ENCODE peak calls at places on chromosomes 2 and 18, in five cellular contexts. T is A549, Q is HFF-Myc, V is lower lobe of right lung, I is fibroblast of pulmonary artery. S is an unnamed sample.

GRCh38 chr18:62832282-62832681 is 116.9 kb downstream of the PHLPP1 start:
- DNase-seq in T (no peak), I (no peak), Q (no peak), V (no peak), S (no peak)

GRCh38 chr18:76643996-76644395 is 149.0 kb upstream of the ZNF516 start:
- DNase-seq in T (no peak), Q (no peak), V (no peak), I (no peak), S (no peak)

GRCh38 chr18:5110288-5110687 is 86.8 kb downstream of the AKAIN1 start:
- DNase-seq in V (no peak), T (no peak), Q (no peak), I (no peak), S (no peak)

GRCh38 chr2:173999272-173999671 is 34.1 kb upstream of the SP3 start:
- DNase-seq in V (no peak), I (no peak), Q (no peak), T (no peak), S (no peak)

GRCh38 chr2:125560855-125561254 is 1095.1 kb upstream of the GYPC start:
- DNase-seq in Q (no peak), T (no peak), V (no peak), I (no peak), S (no peak)

GRCh38 chr18:76265375-76266225 is 229.4 kb downstream of the ZNF516 start:
- DNase-seq in I (peak), T (no peak), V (peak), Q (no peak), S (no peak)

GRCh38 chr2:112342067-112342466 is 66.7 kb downstream of the ZC3H6 start:
- DNase-seq in Q (peak), V (no peak), T (no peak), I (no peak), S (no peak)

GRCh38 chr2:26767894-26768487 is 3.9 kb downstream of the SLC35F6 start:
- DNase-seq in Q (no peak), I (no peak), T (no peak), V (no peak), S (no peak)

GRCh38 chr2:203340791-203341487 is 12.7 kb downstream of the ABI2 start:
- DNase-seq in Q (no peak), I (peak), T (peak), V (no peak), S (no peak)

GRCh38 chr18:35526476-35527120 is 28.8 kb upstream of the INO80C start:
- DNase-seq in I (peak), Q (no peak), T (no peak), V (peak), S (no peak)

GRCh38 chr2:37793004-37793403 is 121.6 kb upstream of the CDC42EP3 start:
- DNase-seq in T (no peak), I (no peak), V (no peak), Q (no peak), S (no peak)
- H3K4me3 ChIP-seq in T (no peak), I (no peak), V (no peak), Q (no peak), S (no peak)

DNA sequence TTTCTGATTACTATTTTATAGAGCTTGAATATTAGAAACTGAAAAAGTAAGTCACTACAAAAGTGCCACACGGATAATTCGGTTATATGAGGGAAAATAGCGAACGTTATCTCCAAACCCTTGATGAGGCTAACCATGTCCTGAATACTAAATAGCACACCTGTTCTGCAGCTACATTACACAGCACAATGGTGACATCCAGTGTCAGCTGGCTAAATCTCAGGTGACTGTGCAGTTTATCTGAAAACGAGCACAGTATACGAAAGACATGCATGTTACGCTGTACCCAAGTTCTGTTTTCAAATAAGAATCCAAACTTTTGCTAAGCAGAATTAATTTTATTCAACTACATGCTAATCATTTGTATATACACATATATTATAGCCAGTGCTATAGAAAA is 9.0 kb downstream of the CCDC68 start:
- DNase-seq in V (no peak), Q (no peak), I (no peak), T (no peak), S (no peak)
- TF ChIP-seq CTCF in V (no peak), Q (no peak), I (no peak), T (peak), S (peak)

DNA sequence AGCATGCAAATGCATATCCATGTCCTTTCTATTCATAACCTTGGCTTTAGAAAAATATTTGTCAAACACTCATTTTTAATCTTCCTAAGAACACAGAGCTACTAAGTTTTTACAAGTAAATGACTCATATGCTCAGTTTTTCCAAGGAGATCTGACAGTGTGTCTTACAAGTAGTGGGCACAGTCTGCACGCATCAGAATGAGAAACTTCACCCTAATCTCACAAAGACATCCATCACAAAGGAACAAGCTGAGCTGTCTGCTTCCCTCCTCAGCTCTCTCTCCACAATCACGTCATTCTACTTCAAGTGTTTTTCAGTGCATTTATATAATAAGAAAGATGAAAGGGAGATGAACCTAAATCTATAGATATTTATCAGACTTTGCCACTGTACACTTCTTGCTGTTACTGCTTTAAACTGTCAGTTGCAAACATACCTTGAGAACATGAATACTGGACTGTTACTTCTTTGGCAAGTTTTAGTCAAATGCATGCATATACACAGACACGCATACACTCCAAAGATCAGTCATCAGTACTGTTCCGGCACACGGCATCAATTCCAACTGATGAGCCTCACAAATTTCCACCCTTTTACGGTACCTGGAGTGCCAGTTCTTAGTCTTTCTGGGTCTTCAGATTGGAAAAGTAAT is 75.7 kb downstream of the RBMS1 start:
- DNase-seq in T (no peak), Q (no peak), I (peak), V (no peak), S (no peak)
- H3K4me3 ChIP-seq in T (no peak), Q (no peak), I (no peak), V (no peak), S (no peak)

GRCh38 chr2:97769308-97769707 is 55.9 kb downstream of the ZAP70 start:
- DNase-seq in V (no peak), T (no peak), Q (no peak), I (no peak), S (no peak)

GRCh38 chr2:97775074-97775473 is 61.7 kb downstream of the ZAP70 start:
- DNase-seq in Q (no peak), I (no peak), V (no peak), T (no peak), S (no peak)

GRCh38 chr2:97779141-97779540 is 65.8 kb downstream of the ZAP70 start:
- DNase-seq in V (no peak), I (no peak), T (no peak), Q (no peak), S (no peak)

GRCh38 chr2:97770450-97770849 is 57.1 kb downstream of the ZAP70 start:
- DNase-seq in I (no peak), Q (no peak), V (no peak), T (no peak), S (no peak)

DNA sequence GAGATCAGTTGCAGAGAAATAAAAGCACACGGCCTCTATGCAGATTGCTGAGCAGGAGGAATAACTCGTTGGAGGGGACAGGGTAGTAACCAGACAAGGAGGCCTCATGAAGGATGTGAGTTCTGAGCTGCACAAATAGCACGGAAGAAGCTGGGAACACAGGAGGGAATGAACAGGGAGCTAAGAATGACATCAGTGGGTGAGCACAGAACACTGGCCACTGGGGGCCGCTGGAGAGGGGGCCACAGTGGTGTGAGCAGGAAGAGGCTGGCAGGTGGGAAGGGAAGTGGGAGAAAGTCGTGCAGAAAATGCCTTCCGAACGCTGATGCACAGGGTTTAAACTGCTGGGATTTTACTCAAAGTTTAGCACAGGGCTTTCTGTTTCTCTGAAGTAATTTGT is 61.0 kb downstream of the ZAP70 start:
- DNase-seq in V (no peak), Q (no peak), I (peak), T (no peak), S (no peak)
- TF ChIP-seq CTCF in V (no peak), Q (peak), I (peak), T (peak), S (no peak)

GRCh38 chr2:226153553-226153952 is 646.1 kb downstream of the IRS1 start:
- DNase-seq in T (no peak), V (no peak), I (no peak), Q (no peak), S (no peak)
- H3K4me3 ChIP-seq in T (no peak), V (no peak), I (no peak), Q (no peak), S (no peak)

DNA sequence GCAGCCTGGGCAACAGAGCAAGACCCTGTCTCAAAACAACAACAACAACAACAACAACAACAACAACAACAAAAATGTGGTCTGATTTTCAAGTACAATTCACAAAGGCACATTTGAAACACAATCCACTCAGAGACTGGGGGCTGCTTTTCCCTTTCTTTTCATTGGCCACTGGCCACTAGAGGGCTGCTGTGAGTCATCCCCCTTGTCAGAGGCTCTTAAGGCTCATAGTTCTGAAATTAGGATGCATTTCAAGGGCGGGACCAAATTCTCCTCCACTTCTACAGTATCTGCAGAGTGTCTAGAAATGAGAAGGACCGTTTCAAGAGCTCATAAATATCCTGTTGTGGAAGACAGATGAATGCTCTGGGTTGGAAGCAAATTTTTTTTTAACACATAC is 285.4 kb downstream of the NRXN1 start:
- DNase-seq in I (peak), Q (no peak), V (no peak), T (no peak), S (no peak)
- TF ChIP-seq CTCF in I (peak), Q (peak), V (peak), T (peak), S (peak)

S was measured in GM12864.